ENCODE peak calls at places on chromosomes 12 and 14, in seven cellular contexts. P is OCI-LY7, A is fibroblast of pulmonary artery, O is GM13976, J is heart right ventricle, K is A549, X is body of pancreas. N is an unnamed sample.

GRCh38 chr12:83826112-83826511 is 1086.5 kb downstream of the SLC6A15 start:
- DNase-seq in X (peak; percentile 39), O (peak; percentile 28), J (no peak), K (peak; percentile 46), P (peak; percentile 19), A (peak; percentile 42), N (peak; percentile 49)

GRCh38 chr12:102067574-102068258 is 5.9 kb upstream of the WASHC3 start:
- DNase-seq in J (no peak), X (no peak), K (no peak), P (no peak), A (no peak), O (no peak), N (no peak)

GRCh38 chr14:82388488-82388887 is 854.8 kb upstream of the SEL1L start:
- DNase-seq in J (no peak), O (no peak), K (no peak), X (no peak), P (no peak), A (no peak), N (no peak)

GRCh38 chr12:106239951-106240335 is 7.9 kb downstream of the CKAP4 start:
- DNase-seq in X (no peak), J (no peak), P (no peak), A (no peak), K (no peak), O (no peak), N (no peak)

GRCh38 chr14:68939893-68940613 is 39.0 kb downstream of the ACTN1 start:
- DNase-seq in A (peak; percentile 98), X (peak; percentile 90), K (peak; percentile 98), O (no peak), P (no peak), J (peak; percentile 90), N (no peak)

GRCh38 chr14:90546767-90547166 is 149.9 kb downstream of the CALM1 start:
- DNase-seq in A (no peak), X (no peak), J (no peak), K (no peak), P (no peak), O (no peak), N (no peak)

GRCh38 chr14:73467377-73467776 is 9.0 kb upstream of the NUMB start:
- DNase-seq in J (no peak), X (peak; percentile 56), O (no peak), A (peak; percentile 66), P (no peak), K (no peak), N (no peak)

GRCh38 chr14:99382071-99382640 is 98.5 kb downstream of the SETD3 start:
- DNase-seq in J (no peak), P (no peak), O (no peak), X (no peak), A (no peak), K (no peak), N (no peak)

GRCh38 chr12:19012965-19013364 is 116.6 kb upstream of the PLEKHA5 start:
- DNase-seq in P (no peak), K (no peak), A (no peak), O (no peak), J (no peak), X (no peak), N (no peak)

GRCh38 chr12:124172646-124173045 is 122.2 kb upstream of the RFLNA start:
- DNase-seq in K (no peak), J (no peak), O (no peak), X (no peak), A (no peak), P (no peak), N (no peak)

GRCh38 chr14:101813833-101814232 is 52.3 kb downstream of the PPP2R5C start:
- DNase-seq in J (no peak), A (no peak), P (peak; percentile 61), O (no peak), K (no peak), X (no peak), N (no peak)

GRCh38 chr12:18888062-18888461 is 150.1 kb downstream of the CAPZA3 start:
- DNase-seq in O (no peak), X (no peak), A (no peak), J (no peak), K (no peak), P (no peak), N (no peak)

GRCh38 chr14:25537846-25538455 is 488.0 kb upstream of the STXBP6 start:
- DNase-seq in P (peak; percentile 30), J (no peak), K (peak; percentile 38), X (peak; percentile 37), A (no peak), O (no peak), N (peak; percentile 0)

GRCh38 chr12:123715151-123715676 is 3.1 kb downstream of the ATP6V0A2 start:
- DNase-seq in P (no peak), O (no peak), K (no peak), J (no peak), X (no peak), A (no peak), N (peak; percentile 26)

GRCh38 chr12:127282786-127283565 is 984.0 kb upstream of the TMEM132C start:
- DNase-seq in P (no peak), X (no peak), J (no peak), A (no peak), O (no peak), K (no peak), N (no peak)

GRCh38 chr14:106831322-106831720 is 1304.9 kb downstream of the TMEM121 start:
- DNase-seq in J (no peak), P (peak; percentile 91), O (peak; percentile 66), K (peak; percentile 75), X (peak; percentile 28), A (no peak), N (peak; percentile 99)

GRCh38 chr14:94717808-94718207 is 52.1 kb downstream of the GSC start:
- DNase-seq in X (no peak), J (no peak), A (no peak), P (no peak), K (no peak), O (no peak), N (no peak)

GRCh38 chr12:114780746-114781399 is 96.9 kb upstream of the TBX3 start:
- DNase-seq in O (no peak), X (no peak), J (no peak), K (no peak), P (no peak), A (no peak), N (no peak)

GRCh38 chr12:98559666-98560065 is 33.8 kb upstream of the SLC25A3 start:
- DNase-seq in J (no peak), P (no peak), A (no peak), X (no peak), K (no peak), O (no peak), N (no peak)

GRCh38 chr14:57182760-57183503 is 85.8 kb downstream of the EXOC5 start:
- DNase-seq in K (peak; percentile 34), O (peak; percentile 19), J (no peak), X (no peak), A (peak; percentile 18), P (peak; percentile 10), N (peak; percentile 28)
- TF ChIP-seq CTCF in K (peak; percentile 43), O (peak; percentile 46), J (peak; percentile 15), X (peak; percentile 10), A (peak; percentile 40), P (peak; percentile 71), N (peak; percentile 47)

GRCh38 chr12:109389146-109389545 is 41.4 kb downstream of the MYO1H start:
- DNase-seq in X (no peak), J (no peak), K (peak; percentile 60), P (peak; percentile 48), O (no peak), A (no peak), N (peak; percentile 3)

GRCh38 chr12:109386079-109386473 is 38.4 kb downstream of the MYO1H start:
- DNase-seq in X (no peak), K (no peak), A (no peak), O (no peak), J (no peak), P (no peak), N (no peak)

GRCh38 chr12:109388167-109388563 is 40.5 kb downstream of the MYO1H start:
- DNase-seq in J (no peak), A (no peak), P (no peak), K (no peak), X (no peak), O (no peak), N (no peak)

GRCh38 chr12:109385339-109386078 is 37.8 kb downstream of the MYO1H start:
- DNase-seq in X (no peak), K (peak; percentile 64), J (no peak), O (peak; percentile 39), P (peak; percentile 61), A (peak; percentile 70), N (peak; percentile 41)

GRCh38 chr12:109387425-109388166 is 39.9 kb downstream of the MYO1H start:
- DNase-seq in O (peak; percentile 32), P (peak; percentile 57), K (peak; percentile 68), X (peak; percentile 3), J (no peak), A (peak; percentile 50), N (peak; percentile 45)
- TF ChIP-seq CTCF in O (peak; percentile 34), P (peak; percentile 77), K (peak; percentile 57), X (peak; percentile 33), J (peak; percentile 62), A (peak; percentile 48), N (peak; percentile 42)

GRCh38 chr12:80632835-80633234 is 74.6 kb upstream of the MYF6 start:
- DNase-seq in A (no peak), O (no peak), P (peak; percentile 23), X (peak; percentile 14), K (peak; percentile 34), J (no peak), N (peak; percentile 9)
- TF ChIP-seq CTCF in A (peak; percentile 23), O (peak; percentile 27), P (peak; percentile 71), X (peak; percentile 24), K (peak; percentile 33), J (no peak), N (peak; percentile 19)

GRCh38 chr12:109130755-109131521 is 14.6 kb downstream of the ACACB start:
- DNase-seq in J (peak; percentile 84), P (peak; percentile 41), X (peak; percentile 83), A (no peak), K (no peak), O (no peak), N (no peak)

GRCh38 chr12:109131522-109132050 is 15.2 kb downstream of the ACACB start:
- DNase-seq in X (peak; percentile 52), J (peak; percentile 44), A (no peak), K (no peak), O (no peak), P (peak; percentile 52), N (no peak)

GRCh38 chr12:109137055-109137454 is 20.7 kb downstream of the ACACB start:
- DNase-seq in J (no peak), X (no peak), A (no peak), O (no peak), P (no peak), K (no peak), N (no peak)

GRCh38 chr12:109130297-109130696 is 13.9 kb downstream of the ACACB start:
- DNase-seq in X (no peak), O (no peak), A (no peak), K (no peak), P (no peak), J (no peak), N (no peak)

DNA sequence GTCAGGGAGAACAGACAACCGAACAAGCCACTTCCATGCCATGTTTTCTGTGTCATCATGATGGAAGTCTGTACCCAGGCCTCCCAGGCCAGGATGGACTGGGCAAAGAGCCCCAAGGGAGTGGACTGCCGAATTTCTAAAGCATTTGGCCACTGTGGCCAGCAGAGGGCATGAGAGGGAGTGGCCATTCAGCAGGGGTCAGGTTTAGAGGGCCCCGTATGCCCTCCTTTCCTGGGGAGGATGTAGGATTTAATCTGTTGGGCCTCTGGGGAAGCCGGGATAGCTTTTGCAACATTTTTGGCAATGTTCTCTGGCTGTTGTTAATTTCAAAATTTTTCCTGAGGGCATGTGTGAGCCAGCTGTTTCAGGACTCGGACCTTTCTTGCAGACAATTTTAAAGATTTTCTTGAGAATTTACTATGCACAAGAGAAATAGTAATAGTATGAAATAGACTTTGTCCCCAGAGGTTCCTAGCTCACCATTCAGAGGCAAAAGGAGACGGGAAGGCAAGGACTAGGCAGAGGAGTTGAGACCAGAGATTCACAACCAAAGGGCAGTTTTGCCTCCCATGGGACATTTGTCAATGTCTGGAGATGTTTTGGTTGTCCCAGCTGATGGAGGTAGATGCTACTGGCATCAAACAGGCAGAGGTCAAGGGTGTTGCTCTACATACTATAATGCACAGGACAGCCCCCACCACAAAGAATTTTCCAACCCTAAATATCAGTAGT is 18.0 kb downstream of the ACACB start:
- DNase-seq in K (peak; percentile 42), O (peak; percentile 37), J (peak; percentile 34), A (peak; percentile 59), P (no peak), X (peak; percentile 56), N (no peak)
- TF ChIP-seq CTCF in K (peak; percentile 58), O (no peak), J (peak; percentile 65), A (peak; percentile 65), P (peak; percentile 70), X (peak; percentile 53), N (peak; percentile 36)